ENCODE peak calls at places on chromosomes 13 and 19, in eight cellular contexts. B, J, I, N, G, X, T and Y are unnamed samples.

GRCh38 chr19:30701178-30701577 is 329.0 kb downstream of the ZNF536 start:
- DNase-seq in B (no peak), G (no peak), X (no peak), I (no peak), T (no peak), N (no peak), J (no peak), Y (no peak)

GRCh38 chr13:49629196-49629938 is 1.1 kb downstream of the ARL11 start:
- DNase-seq in T (no peak), N (no peak), G (no peak), J (no peak), B (no peak), X (no peak), I (no peak), Y (no peak)

GRCh38 chr13:70098669-70099068 is 9.0 kb upstream of the ATXN8OS start:
- DNase-seq in N (no peak), B (no peak), T (no peak), J (no peak), I (no peak), X (no peak), G (no peak), Y (no peak)

GRCh38 chr19:44775676-44776240 is 1.9 kb upstream of the CBLC start:
- DNase-seq in B (no peak), N (no peak), X (no peak), T (no peak), G (no peak), J (no peak), I (no peak), Y (no peak)

GRCh38 chr19:30276312-30276884 is 95.8 kb upstream of the ZNF536 start:
- DNase-seq in T (no peak), N (no peak), X (no peak), G (no peak), I (no peak), B (no peak), J (no peak), Y (no peak)

GRCh38 chr13:29472317-29472961 is 123.0 kb downstream of the SLC7A1 start:
- DNase-seq in X (no peak), I (peak), G (peak), N (peak), B (peak), J (peak), T (no peak), Y (peak)

GRCh38 chr13:23673354-23673753 is 103.1 kb downstream of the TNFRSF19 start:
- DNase-seq in T (peak), B (no peak), G (peak), J (peak), X (no peak), I (no peak), N (no peak), Y (peak)

GRCh38 chr19:35013820-35014754 is 14.0 kb downstream of the GRAMD1A start:
- DNase-seq in N (no peak), B (no peak), I (peak), G (no peak), X (no peak), T (peak), J (no peak), Y (no peak)

GRCh38 chr13:40409278-40409677 is 257.2 kb downstream of the FOXO1 start:
- DNase-seq in J (no peak), X (no peak), G (no peak), N (no peak), B (no peak), T (no peak), I (no peak), Y (no peak)

GRCh38 chr13:47087841-47088240 is 191.0 kb upstream of the HTR2A start:
- DNase-seq in G (peak), I (no peak), J (no peak), B (no peak), T (no peak), N (no peak), X (no peak), Y (peak)